ENCODE peak calls at places on chromosomes 6 and 20, in four cellular contexts. One of them, this sample, is unnamed.

GRCh38 chr6:156645106-156645505 is 132.1 kb upstream of the ARID1B start:
- DNase-seq in H1: no peak
- DNase-seq in HepG2: no peak
- DNase-seq in K562: no peak
- DNase-seq in this sample: no peak

GRCh38 chr20:56343861-56344381 is 14.9 kb upstream of the FAM210B start:
- DNase-seq in H1: peak
- DNase-seq in HepG2: no peak
- DNase-seq in K562: peak
- DNase-seq in this sample: peak

GRCh38 chr6:125273965-125274364 is 27.8 kb downstream of the HDDC2 start:
- DNase-seq in H1: no peak
- DNase-seq in K562: no peak
- DNase-seq in HepG2: no peak
- DNase-seq in this sample: no peak

GRCh38 chr6:167122041-167122826 is 662 bp upstream of the CCR6 start:
- DNase-seq in H1: no peak
- DNase-seq in K562: no peak
- DNase-seq in HepG2: no peak
- DNase-seq in this sample: no peak

GRCh38 chr20:11261533-11262000 is 587.8 kb upstream of the JAG1 start:
- DNase-seq in K562: no peak
- DNase-seq in HepG2: no peak
- DNase-seq in H1: no peak
- DNase-seq in this sample: no peak

GRCh38 chr6:95923518-95923917 is 92.3 kb upstream of the FUT9 start:
- DNase-seq in H1: no peak
- DNase-seq in HepG2: peak
- DNase-seq in K562: peak
- DNase-seq in this sample: no peak

GRCh38 chr20:24034820-24035219 is 46.2 kb upstream of the GGTLC1 start:
- DNase-seq in HepG2: peak
- DNase-seq in K562: no peak
- DNase-seq in H1: no peak
- DNase-seq in this sample: no peak

GRCh38 chr6:109478222-109478805 is 4.7 kb downstream of the ZBTB24 start:
- DNase-seq in H1: no peak
- DNase-seq in K562: no peak
- DNase-seq in HepG2: no peak
- DNase-seq in this sample: no peak

GRCh38 chr6:125421853-125422252 is 120.1 kb upstream of the HDDC2 start:
- DNase-seq in K562: no peak
- DNase-seq in H1: peak
- DNase-seq in HepG2: no peak
- DNase-seq in this sample: peak

GRCh38 chr6:41023114-41023513 is 15.9 kb downstream of the UNC5CL start:
- DNase-seq in H1: no peak
- DNase-seq in HepG2: no peak
- DNase-seq in K562: no peak
- DNase-seq in this sample: no peak

GRCh38 chr6:89763550-89763949 is 56.0 kb downstream of the MDN1 start:
- DNase-seq in K562: no peak
- DNase-seq in HepG2: no peak
- DNase-seq in H1: no peak
- DNase-seq in this sample: no peak

GRCh38 chr6:36969240-36969691 is 14.7 kb downstream of the PI16 start:
- DNase-seq in H1: no peak
- DNase-seq in K562: no peak
- DNase-seq in HepG2: no peak
- DNase-seq in this sample: no peak

GRCh38 chr6:29733057-29733456 is 9.8 kb downstream of the HLA-F start:
- DNase-seq in HepG2: no peak
- DNase-seq in H1: no peak
- DNase-seq in K562: no peak
- DNase-seq in this sample: no peak

GRCh38 chr6:64680446-64680845 is 1026.6 kb downstream of the EYS start:
- DNase-seq in K562: no peak
- DNase-seq in HepG2: no peak
- DNase-seq in H1: no peak
- DNase-seq in this sample: peak

GRCh38 chr6:3965071-3965718 is 113.7 kb downstream of the FAM217A start:
- DNase-seq in HepG2: no peak
- DNase-seq in K562: no peak
- DNase-seq in H1: no peak
- DNase-seq in this sample: peak

GRCh38 chr6:56235245-56235644 is 12.1 kb downstream of the COL21A1 start:
- DNase-seq in HepG2: no peak
- DNase-seq in K562: no peak
- DNase-seq in H1: no peak
- DNase-seq in this sample: peak

GRCh38 chr20:5680227-5680626 is 70.0 kb upstream of the SHLD1 start:
- DNase-seq in H1: no peak
- DNase-seq in HepG2: no peak
- DNase-seq in K562: no peak
- DNase-seq in this sample: no peak

GRCh38 chr6:119138906-119139541 is 60.6 kb upstream of the FAM184A start:
- DNase-seq in H1: no peak
- DNase-seq in HepG2: no peak
- DNase-seq in K562: no peak
- DNase-seq in this sample: no peak

GRCh38 chr20:24366605-24367004 is 102.8 kb upstream of the SYNDIG1 start:
- DNase-seq in K562: no peak
- DNase-seq in HepG2: no peak
- DNase-seq in H1: no peak
- DNase-seq in this sample: no peak

GRCh38 chr6:45032426-45032825 is 295.7 kb upstream of the RUNX2 start:
- DNase-seq in K562: no peak
- DNase-seq in H1: no peak
- DNase-seq in HepG2: no peak
- DNase-seq in this sample: no peak

GRCh38 chr6:39137235-39137634 is 22.2 kb upstream of the SAYSD1 start:
- DNase-seq in K562: peak
- DNase-seq in H1: no peak
- DNase-seq in HepG2: peak
- DNase-seq in this sample: peak

GRCh38 chr20:40502431-40502992 is 186.5 kb downstream of the MAFB start:
- DNase-seq in K562: no peak
- DNase-seq in HepG2: no peak
- DNase-seq in H1: no peak
- DNase-seq in this sample: no peak

GRCh38 chr20:50260480-50261221 is 70.0 kb downstream of the CEBPB start:
- DNase-seq in K562: peak
- DNase-seq in H1: no peak
- DNase-seq in HepG2: no peak
- DNase-seq in this sample: no peak

GRCh38 chr20:23242556-23243180 is 107.9 kb upstream of the NXT1 start:
- DNase-seq in H1: no peak
- DNase-seq in K562: no peak
- DNase-seq in HepG2: no peak
- DNase-seq in this sample: no peak

GRCh38 chr6:122736166-122736565 is 43.4 kb upstream of the FABP7 start:
- DNase-seq in H1: no peak
- DNase-seq in HepG2: no peak
- DNase-seq in K562: no peak
- DNase-seq in this sample: no peak

GRCh38 chr6:30876039-30876730 is 8.1 kb upstream of the DDR1 start:
- DNase-seq in K562: no peak
- DNase-seq in H1: no peak
- DNase-seq in HepG2: no peak
- DNase-seq in this sample: peak

GRCh38 chr20:19783966-19784401 is 25.9 kb downstream of the RIN2 start:
- DNase-seq in K562: no peak
- DNase-seq in HepG2: peak
- DNase-seq in H1: no peak
- DNase-seq in this sample: peak

GRCh38 chr6:140653985-140654384 is 1279.5 kb upstream of the CITED2 start:
- DNase-seq in HepG2: no peak
- DNase-seq in K562: no peak
- DNase-seq in H1: no peak
- DNase-seq in this sample: peak

GRCh38 chr6:148231572-148231971 is 111.1 kb upstream of the SASH1 start:
- DNase-seq in K562: no peak
- DNase-seq in HepG2: no peak
- DNase-seq in H1: no peak
- DNase-seq in this sample: no peak

GRCh38 chr6:70133246-70133645 is 169.6 kb downstream of the COL9A1 start:
- DNase-seq in H1: no peak
- DNase-seq in K562: no peak
- DNase-seq in HepG2: no peak
- DNase-seq in this sample: no peak

GRCh38 chr6:56370591-56371198 is 123.3 kb upstream of the COL21A1 start:
- DNase-seq in HepG2: peak
- DNase-seq in H1: no peak
- DNase-seq in K562: no peak
- DNase-seq in this sample: peak

GRCh38 chr20:32893878-32894483 is 35.3 kb downstream of the EFCAB8 start:
- DNase-seq in H1: peak
- DNase-seq in HepG2: peak
- DNase-seq in K562: peak
- DNase-seq in this sample: no peak

GRCh38 chr20:34415079-34415478 is 52.0 kb downstream of the ITCH start:
- DNase-seq in H1: no peak
- DNase-seq in K562: no peak
- DNase-seq in HepG2: no peak
- DNase-seq in this sample: peak

GRCh38 chr6:112660626-112661025 is 313.5 kb downstream of the RFPL4B start:
- DNase-seq in K562: no peak
- DNase-seq in H1: no peak
- DNase-seq in HepG2: no peak
- DNase-seq in this sample: no peak

GRCh38 chr6:1949533-1949932 is 295.9 kb downstream of the GMDS start:
- DNase-seq in H1: no peak
- DNase-seq in HepG2: peak
- DNase-seq in K562: no peak
- DNase-seq in this sample: no peak

GRCh38 chr6:134034951-134035822 is 17.2 kb downstream of the SLC2A12 start:
- DNase-seq in H1: no peak
- DNase-seq in HepG2: no peak
- DNase-seq in K562: no peak
- DNase-seq in this sample: no peak

GRCh38 chr6:134035823-134036296 is 16.6 kb downstream of the SLC2A12 start:
- DNase-seq in K562: no peak
- DNase-seq in HepG2: peak
- DNase-seq in H1: no peak
- DNase-seq in this sample: peak

GRCh38 chr6:134031696-134032255 is 20.6 kb downstream of the SLC2A12 start:
- DNase-seq in K562: no peak
- DNase-seq in H1: no peak
- DNase-seq in HepG2: no peak
- DNase-seq in this sample: no peak

GRCh38 chr6:134039116-134039515 is 13.3 kb downstream of the SLC2A12 start:
- DNase-seq in HepG2: no peak
- DNase-seq in K562: no peak
- DNase-seq in H1: no peak
- DNase-seq in this sample: no peak

DNA sequence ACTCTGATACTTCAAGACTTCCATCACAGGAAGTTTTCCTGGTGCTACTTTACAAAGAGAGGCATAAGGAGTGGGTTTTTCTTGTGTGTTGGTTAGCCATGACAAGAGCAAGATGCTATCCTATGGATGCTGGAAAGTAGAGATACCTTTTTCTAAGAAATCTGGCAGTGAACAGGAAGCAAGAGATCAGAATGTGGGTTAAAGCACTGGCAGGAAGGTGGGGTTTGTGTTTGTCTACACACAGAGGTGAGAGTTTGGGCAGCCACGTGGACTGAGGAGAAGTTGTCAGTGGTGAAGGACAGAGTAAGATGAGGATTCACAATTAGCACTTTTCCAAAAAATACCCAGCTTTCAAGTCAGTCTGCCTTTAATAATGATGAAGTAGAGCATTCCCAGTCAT is 17.9 kb downstream of the SLC2A12 start:
- DNase-seq in HepG2: no peak
- DNase-seq in H1: no peak
- DNase-seq in K562: no peak
- DNase-seq in this sample: no peak
- TF ChIP-seq JUN in HepG2: no peak
- TF ChIP-seq JUN in H1: no peak
- TF ChIP-seq JUN in K562: no peak
- TF ChIP-seq JUN in this sample: no peak

GRCh38 chr6:218153-219018 is 73.9 kb upstream of the DUSP22 start:
- DNase-seq in K562: no peak
- DNase-seq in HepG2: no peak
- DNase-seq in H1: no peak
- DNase-seq in this sample: no peak
- TF ChIP-seq POLR2A in K562: no peak
- TF ChIP-seq POLR2A in HepG2: no peak
- TF ChIP-seq POLR2A in H1: no peak
- TF ChIP-seq POLR2A in this sample: no peak

DNA sequence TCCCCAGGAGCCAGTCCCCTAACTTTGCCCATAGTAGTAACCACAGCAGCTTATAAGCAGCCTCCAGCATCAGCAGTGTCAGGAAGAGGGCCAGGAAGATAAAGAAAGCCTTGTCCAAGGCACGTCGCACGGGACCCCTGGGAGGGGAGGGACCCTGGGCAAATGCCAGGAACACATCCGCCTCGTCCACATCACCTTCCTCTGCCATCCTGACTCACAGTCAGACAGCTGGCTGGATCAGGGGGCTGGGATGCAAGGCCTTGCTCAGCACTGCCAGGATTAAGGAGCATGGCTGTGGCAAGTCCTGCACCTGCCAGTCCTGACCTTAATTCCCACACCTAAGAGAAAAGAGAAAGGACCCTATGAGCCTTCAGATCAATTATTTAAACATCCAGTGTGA is 11.5 kb upstream of the ZBTB22 start:
- DNase-seq in K562: no peak
- DNase-seq in HepG2: no peak
- DNase-seq in H1: no peak
- DNase-seq in this sample: no peak
- TF ChIP-seq POLR2AphosphoS5 in K562: no peak
- TF ChIP-seq POLR2AphosphoS5 in HepG2: no peak
- TF ChIP-seq POLR2AphosphoS5 in H1: no peak
- TF ChIP-seq POLR2AphosphoS5 in this sample: no peak

GRCh38 chr6:137787016-137787415 is 80.0 kb upstream of the TNFAIP3 start:
- DNase-seq in K562: no peak
- DNase-seq in H1: no peak
- DNase-seq in HepG2: no peak
- DNase-seq in this sample: no peak
- TF ChIP-seq JUN in K562: no peak
- TF ChIP-seq JUN in H1: no peak
- TF ChIP-seq JUN in HepG2: no peak
- TF ChIP-seq JUN in this sample: no peak

This sample was measured in endothelial cell of umbilical vein.